ENCODE peak calls at places on chromosomes 12 and 14, in four cellular contexts. W, J, Z and N are unnamed samples.

GRCh38 chr14:89941830-89942377 is 12.6 kb downstream of the EFCAB11 start:
- DNase-seq in W (no peak), J (no peak), Z (no peak), N (no peak)

GRCh38 chr12:57845478-57846284 is 848 bp downstream of the CTDSP2 start:
- DNase-seq in W (peak; percentile 87), J (peak; percentile 44), Z (peak; percentile 75), N (peak; percentile 48)

GRCh38 chr14:30903285-30904124 is 29.1 kb downstream of the COCH start:
- DNase-seq in W (no peak), J (no peak), Z (no peak), N (no peak)

GRCh38 chr12:109770104-109770860 is 56.7 kb downstream of the FAM222A start:
- DNase-seq in W (no peak), J (no peak), Z (no peak), N (no peak)

GRCh38 chr14:79702197-79702596 is 509.1 kb downstream of the DIO2 start:
- DNase-seq in W (no peak), J (no peak), Z (no peak), N (no peak)

GRCh38 chr14:89658977-89659670 is 242.1 kb upstream of the FOXN3 start:
- DNase-seq in W (no peak), J (no peak), Z (no peak), N (no peak)

GRCh38 chr14:49971156-49972141 is 78.6 kb downstream of the ARF6 start:
- DNase-seq in W (no peak), J (peak; percentile 81), Z (no peak), N (no peak)

GRCh38 chr14:72164420-72165150 is 232.4 kb downstream of the RGS6 start:
- DNase-seq in W (no peak), J (no peak), Z (no peak), N (no peak)

GRCh38 chr14:75247286-75247922 is 31.2 kb upstream of the FOS start:
- DNase-seq in W (no peak), J (no peak), Z (no peak), N (no peak)

GRCh38 chr12:114405449-114406271 is at the start of gene TBX5:
- DNase-seq in W (peak; percentile 52), J (no peak), Z (no peak), N (no peak)

GRCh38 chr12:129401572-129401971 is 502.3 kb downstream of the TMEM132D start:
- DNase-seq in W (no peak), J (peak; percentile 68), Z (no peak), N (no peak)

GRCh38 chr12:4245446-4245845 is 28.1 kb upstream of the CCND2 start:
- DNase-seq in W (no peak), J (no peak), Z (no peak), N (no peak)

GRCh38 chr14:87805315-87805723 is 187.7 kb downstream of the GALC start:
- DNase-seq in W (no peak), J (no peak), Z (peak; percentile 66), N (peak; percentile 13)

GRCh38 chr12:92365836-92366235 is 220.2 kb upstream of the BTG1 start:
- DNase-seq in W (no peak), J (peak; percentile 73), Z (no peak), N (no peak)